ENCODE peak calls at places on chromosomes 13 and 19, in five cellular contexts. N is AG09309, M is neural progenitor cell, I is psoas muscle, S is fibroblast of the aortic adventitia. B is an unnamed sample.

GRCh38 chr19:23283925-23284324 is 33.7 kb upstream of the ZNF724 start:
- DNase-seq in N (no peak), M (peak; percentile 55), S (peak; percentile 18), I (no peak), B (no peak)

GRCh38 chr13:95494082-95494681 is 58.3 kb upstream of the CLDN10 start:
- DNase-seq in N (peak; percentile 28), M (peak; percentile 58), S (peak; percentile 83), I (no peak), B (peak; percentile 66)

GRCh38 chr19:13831560-13832056 is 36.4 kb downstream of the ZSWIM4 start:
- DNase-seq in I (no peak), S (no peak), M (no peak), N (no peak), B (no peak)

GRCh38 chr13:20869540-20869939 is 33.0 kb downstream of the XPO4 start:
- DNase-seq in S (peak; percentile 53), M (no peak), I (no peak), N (no peak), B (no peak)

GRCh38 chr19:347946-348861 is 3.6 kb upstream of the MIER2 start:
- DNase-seq in M (peak; percentile 31), N (no peak), S (no peak), I (no peak), B (no peak)

GRCh38 chr19:1421958-1422305 is 14.5 kb downstream of the DAZAP1 start:
- DNase-seq in N (no peak), S (no peak), M (no peak), I (no peak), B (no peak)

GRCh38 chr19:13053238-13053637 is 49.4 kb downstream of the LYL1 start:
- DNase-seq in M (no peak), S (peak; percentile 78), N (no peak), I (no peak), B (no peak)

GRCh38 chr19:34556500-34556899 is 74.9 kb downstream of the WTIP start:
- DNase-seq in N (peak; percentile 16), S (peak; percentile 63), M (peak; percentile 65), I (no peak), B (no peak)

GRCh38 chr13:45473627-45474026 is 8.9 kb downstream of the COG3 start:
- DNase-seq in M (peak; percentile 24), S (no peak), N (no peak), I (no peak), B (no peak)

GRCh38 chr13:21673592-21674270 is 2.9 kb downstream of the FGF9 start:
- DNase-seq in S (peak; percentile 14), I (peak; percentile 65), N (no peak), M (peak; percentile 87), B (peak; percentile 71)

GRCh38 chr19:13633109-13633508 is 126.8 kb upstream of the CACNA1A start:
- DNase-seq in N (no peak), M (peak; percentile 64), I (no peak), S (peak; percentile 65), B (no peak)

GRCh38 chr13:77353980-77354379 is 27.1 kb upstream of the MYCBP2 start:
- DNase-seq in I (no peak), N (no peak), M (no peak), S (no peak), B (no peak)

GRCh38 chr19:710767-711166 is 2.0 kb downstream of the PALM start:
- DNase-seq in N (no peak), I (no peak), M (no peak), S (peak; percentile 25), B (no peak)

GRCh38 chr13:111924676-111925075 is 142.3 kb upstream of the SOX1 start:
- DNase-seq in I (no peak), N (no peak), S (no peak), M (no peak), B (no peak)

GRCh38 chr19:56660381-56661105 is 11.0 kb downstream of the ZNF835 start:
- DNase-seq in S (no peak), I (no peak), M (no peak), N (no peak), B (no peak)

GRCh38 chr19:56476671-56477428 is at the start of gene ZNF667:
- DNase-seq in M (peak; percentile 7), I (no peak), S (peak; percentile 21), N (no peak), B (no peak)

GRCh38 chr19:3366761-3367571 is 583 bp downstream of the NFIC start:
- DNase-seq in M (peak; percentile 65), S (no peak), N (no peak), I (peak; percentile 84), B (no peak)

DNA sequence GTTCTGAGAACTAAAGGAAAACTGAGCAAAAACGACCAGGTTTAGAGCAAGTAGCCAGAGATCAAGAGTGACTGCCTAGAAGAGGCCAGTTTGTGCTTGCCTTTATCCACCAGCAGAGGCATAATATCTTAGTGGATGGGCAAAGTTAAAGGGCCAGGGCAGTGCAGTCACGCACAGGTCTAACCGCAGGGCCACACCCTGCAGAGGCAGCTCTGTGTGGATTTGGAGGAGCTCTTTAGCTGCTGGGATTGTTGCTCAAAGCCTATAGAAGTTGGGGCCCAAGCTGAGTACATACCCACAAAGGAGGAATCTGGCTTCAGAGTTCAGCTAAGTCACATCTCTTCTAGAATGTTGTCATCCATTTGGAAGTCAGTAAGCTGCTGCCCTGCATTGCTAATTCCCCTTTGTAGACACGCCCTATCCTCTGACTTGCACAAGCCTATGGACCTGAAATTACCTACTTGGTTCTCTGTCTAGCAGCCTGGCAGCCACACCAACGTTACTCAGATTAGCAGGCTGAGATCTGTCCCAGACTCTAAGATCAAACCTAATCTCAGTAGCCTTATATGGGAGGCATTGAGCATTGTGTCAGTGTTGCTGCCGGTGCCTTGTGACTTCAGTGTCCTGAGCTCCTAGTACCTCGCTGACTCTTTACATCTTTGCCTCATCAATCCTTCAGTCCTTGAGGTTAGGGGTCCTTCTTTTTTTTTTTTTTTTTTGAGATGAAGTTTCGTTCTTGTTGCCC is 102.9 kb upstream of the STARD13 start:
- DNase-seq in S (peak; percentile 7), M (no peak), N (no peak), I (no peak), B (no peak)
- TF ChIP-seq CTCF in S (no peak), M (no peak), N (no peak), I (no peak), B (no peak)

DNA sequence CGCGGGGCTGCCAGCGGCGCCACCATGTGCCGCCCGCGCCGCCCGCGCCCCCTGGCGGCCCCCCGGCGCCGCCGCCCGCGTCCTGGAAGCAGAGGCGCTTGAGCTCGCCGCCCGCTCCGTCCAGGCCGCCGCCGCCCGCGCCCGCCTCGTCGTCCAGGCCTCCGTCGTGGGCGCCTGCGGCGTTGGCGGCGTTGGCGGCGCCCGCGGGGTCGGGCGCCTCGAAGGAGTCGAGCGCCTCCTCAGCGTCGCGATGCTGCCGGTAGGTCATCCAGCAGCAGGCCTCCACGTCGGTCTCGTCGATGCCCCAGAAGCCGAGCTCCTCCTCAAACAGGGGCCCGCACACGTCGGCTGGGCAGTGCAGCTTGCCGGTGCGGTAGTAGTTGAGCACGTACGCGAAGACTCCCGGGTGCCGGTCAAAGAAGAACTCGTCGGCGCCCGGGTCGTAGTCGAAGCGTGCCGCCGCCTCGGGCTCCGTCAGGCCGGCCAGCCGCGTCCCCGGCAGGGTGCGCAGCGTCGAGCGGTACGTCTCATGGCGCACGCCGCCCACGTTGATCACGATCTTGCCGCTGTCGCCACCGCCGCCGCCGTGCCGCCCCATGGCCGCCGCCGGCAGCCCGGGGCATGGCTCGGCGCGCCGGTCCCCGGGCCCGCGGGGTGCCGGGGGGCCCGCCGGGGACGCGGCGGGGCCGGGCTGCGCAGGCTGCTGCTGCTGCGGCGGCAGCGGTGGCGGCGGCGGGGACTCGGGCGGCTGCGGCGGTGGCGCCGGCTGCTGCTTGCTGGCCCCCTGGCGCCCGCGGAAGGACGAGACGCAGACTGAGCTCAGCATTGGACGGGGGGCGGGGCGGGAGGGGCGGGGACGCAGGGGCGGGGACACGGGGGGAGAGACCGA is 676 bp downstream of the KCNC3 start:
- DNase-seq in S (no peak), I (no peak), N (no peak), M (peak; percentile 55), B (peak; percentile 37)
- TF ChIP-seq CTCF in S (no peak), I (peak; percentile 25), N (no peak), M (peak; percentile 7), B (peak; percentile 78)

GRCh38 chr13:49676581-49677298 is 14.5 kb downstream of the EBPL start:
- DNase-seq in S (no peak), M (no peak), I (no peak), N (no peak), B (no peak)

GRCh38 chr13:49683489-49683888 is 7.8 kb downstream of the EBPL start:
- DNase-seq in M (no peak), N (no peak), S (no peak), I (no peak), B (peak; percentile 38)

GRCh38 chr13:49678172-49678914 is 12.9 kb downstream of the EBPL start:
- DNase-seq in N (no peak), M (no peak), I (no peak), S (no peak), B (no peak)

GRCh38 chr13:49681837-49682236 is 9.4 kb downstream of the EBPL start:
- DNase-seq in S (no peak), M (peak; percentile 8), N (no peak), I (no peak), B (no peak)

GRCh38 chr13:49679244-49679643 is 12.0 kb downstream of the EBPL start:
- DNase-seq in M (no peak), I (no peak), N (no peak), S (peak; percentile 31), B (peak; percentile 43)
- TF ChIP-seq CTCF in M (no peak), I (peak; percentile 5), N (peak; percentile 16), S (peak; percentile 23), B (peak; percentile 58)

GRCh38 chr19:54189020-54189667 is at the start of gene MBOAT7:
- DNase-seq in M (no peak), I (no peak), N (no peak), S (no peak), B (peak; percentile 81)
- TF ChIP-seq CTCF in M (peak; percentile 45), I (peak; percentile 26), N (no peak), S (no peak), B (peak; percentile 53)

DNA sequence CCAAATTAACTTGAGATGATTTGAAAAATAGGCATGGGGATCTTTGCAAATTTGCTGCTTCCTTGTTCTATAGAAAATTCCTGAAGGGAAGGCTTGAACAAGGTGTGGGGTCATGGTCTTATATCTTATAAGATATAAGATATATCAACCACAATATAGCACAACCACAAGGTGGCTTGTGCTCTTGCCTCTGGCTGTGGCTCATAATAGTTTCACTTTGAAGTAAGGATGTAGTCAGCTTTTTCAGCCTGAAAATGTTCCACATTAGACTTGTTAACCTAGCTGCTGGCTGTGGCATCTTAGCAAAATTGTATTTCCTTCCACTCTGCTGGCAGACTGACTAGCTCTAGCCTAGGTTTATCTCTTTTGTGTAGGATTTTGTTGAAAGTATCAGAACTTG is 169.7 kb downstream of the KLF5 start:
- DNase-seq in I (no peak), N (no peak), S (peak; percentile 10), M (no peak), B (no peak)
- TF ChIP-seq CTCF in I (no peak), N (peak; percentile 30), S (peak; percentile 10), M (no peak), B (no peak)

GRCh38 chr13:29418026-29418425 is 177.5 kb downstream of the SLC7A1 start:
- DNase-seq in S (no peak), N (no peak), I (no peak), M (no peak), B (no peak)
- TF ChIP-seq CTCF in S (no peak), N (no peak), I (no peak), M (peak; percentile 41), B (no peak)

DNA sequence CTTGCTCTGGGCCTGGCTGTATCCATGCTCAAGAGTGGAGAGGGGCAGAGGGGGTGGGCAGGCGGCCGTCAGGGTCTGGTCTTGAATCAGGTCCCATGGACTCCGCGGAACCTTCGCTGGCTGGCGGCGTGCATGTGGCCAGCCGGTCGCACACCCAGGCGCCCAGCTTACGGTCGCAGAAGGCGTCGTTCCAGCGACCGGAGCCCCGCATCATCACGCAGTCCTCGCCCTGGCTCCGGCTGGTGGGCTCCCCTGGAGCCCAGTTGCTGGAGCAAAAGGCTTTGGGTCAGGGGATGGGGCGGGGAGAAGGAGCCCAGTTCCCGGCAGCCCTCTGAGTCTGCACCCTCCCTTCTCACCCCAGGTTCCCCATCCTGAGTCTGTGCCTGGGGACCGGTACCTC is 8.5 kb downstream of the TRAPPC5 start:
- DNase-seq in S (no peak), I (no peak), N (no peak), M (no peak), B (no peak)
- TF ChIP-seq CTCF in S (no peak), I (no peak), N (no peak), M (no peak), B (no peak)

B was measured in GM10248.